ENCODE peak calls at places on chromosomes 1 and 21, in five cellular contexts. U is A549, F is right cardiac atrium, C is left lung, W is body of pancreas. I is an unnamed sample.

GRCh38 chr1:108141604-108142003 is 58.5 kb downstream of the SLC25A24 start:
- DNase-seq in F (no peak), C (no peak), U (no peak), W (no peak), I (no peak)

GRCh38 chr1:160544647-160545046 is 21.6 kb upstream of the SLAMF6 start:
- DNase-seq in W (no peak), U (peak; percentile 28), C (no peak), F (no peak), I (no peak)

GRCh38 chr1:12591267-12591938 is 26.6 kb downstream of the DHRS3 start:
- DNase-seq in U (no peak), C (no peak), F (peak; percentile 69), W (no peak), I (peak; percentile 70)

GRCh38 chr21:43654806-43655489 is 4.3 kb downstream of the HSF2BP start:
- DNase-seq in U (no peak), F (no peak), W (no peak), C (no peak), I (no peak)

GRCh38 chr1:151059342-151060240 is at the start of gene CDC42SE1:
- DNase-seq in F (peak; percentile 89), C (peak; percentile 88), W (peak; percentile 79), U (peak; percentile 88), I (peak; percentile 84)

GRCh38 chr21:18164933-18165332 is 79.7 kb upstream of the CHODL start:
- DNase-seq in C (no peak), F (no peak), U (no peak), W (no peak), I (no peak)

GRCh38 chr1:37085393-37085792 is 51.1 kb upstream of the GRIK3 start:
- DNase-seq in U (peak; percentile 3), F (no peak), W (no peak), C (no peak), I (no peak)

GRCh38 chr1:1435094-1435903 is at the start of gene VWA1:
- DNase-seq in C (peak; percentile 69), W (peak; percentile 67), U (peak; percentile 48), F (peak; percentile 82), I (peak; percentile 83)

GRCh38 chr1:53478186-53478585 is 19.0 kb downstream of the DMRTB1 start:
- DNase-seq in F (no peak), C (no peak), U (no peak), W (no peak), I (no peak)

GRCh38 chr1:200038987-200039848 is 11.7 kb downstream of the NR5A2 start:
- DNase-seq in U (peak; percentile 41), F (no peak), W (peak; percentile 69), C (no peak), I (no peak)

GRCh38 chr1:206427296-206427695 is 43.0 kb upstream of the IKBKE start:
- DNase-seq in W (no peak), F (no peak), C (no peak), U (no peak), I (no peak)

GRCh38 chr1:150544204-150544603 is 5.0 kb upstream of the ADAMTSL4 start:
- DNase-seq in W (no peak), C (no peak), F (no peak), U (no peak), I (no peak)

GRCh38 chr1:156689960-156690672 is 12.9 kb upstream of the NES start:
- DNase-seq in F (no peak), U (no peak), C (no peak), W (no peak), I (no peak)

GRCh38 chr1:206794294-206794908 is 22.1 kb upstream of the IL10 start:
- DNase-seq in F (no peak), C (no peak), W (no peak), U (no peak), I (no peak)

GRCh38 chr1:20108724-20109123 is 10.6 kb downstream of the PLA2G2D start:
- DNase-seq in F (no peak), W (no peak), C (no peak), U (no peak), I (no peak)

GRCh38 chr1:207298666-207299065 is 22.8 kb upstream of the CD55 start:
- DNase-seq in U (no peak), C (no peak), W (no peak), F (no peak), I (no peak)

GRCh38 chr1:247111259-247111635 is 7.1 kb upstream of the ZNF669 start:
- DNase-seq in C (no peak), W (no peak), U (no peak), F (no peak), I (peak; percentile 39)

GRCh38 chr1:147210987-147211386 is 14.2 kb downstream of the FMO5 start:
- DNase-seq in C (no peak), W (no peak), U (no peak), F (no peak), I (no peak)

GRCh38 chr1:192544983-192545393 is 30.6 kb upstream of the RGS1 start:
- DNase-seq in C (no peak), W (no peak), F (no peak), U (no peak), I (no peak)

GRCh38 chr21:34989337-34990151 is 59.6 kb downstream of the RUNX1 start:
- DNase-seq in F (no peak), C (no peak), U (no peak), W (no peak), I (no peak)

GRCh38 chr1:181541947-181542346 is 58.6 kb downstream of the CACNA1E start:
- DNase-seq in U (no peak), F (no peak), C (peak; percentile 35), W (no peak), I (peak; percentile 13)

GRCh38 chr1:221772107-221772506 is 30.2 kb upstream of the DUSP10 start:
- DNase-seq in F (no peak), C (no peak), W (no peak), U (no peak), I (no peak)

GRCh38 chr1:108862698-108863477 is 6.0 kb upstream of the AKNAD1 start:
- DNase-seq in C (no peak), U (no peak), W (no peak), F (no peak), I (no peak)

GRCh38 chr1:224302947-224303346 is 27.0 kb downstream of the NVL start:
- DNase-seq in U (no peak), C (no peak), F (no peak), W (no peak), I (no peak)

GRCh38 chr1:31335007-31335406 is 37.9 kb downstream of the FABP3 start:
- DNase-seq in F (no peak), U (peak; percentile 45), W (no peak), C (no peak), I (no peak)

GRCh38 chr1:160607051-160608032 is 28.0 kb upstream of the CD84 start:
- DNase-seq in W (peak; percentile 60), F (no peak), U (peak; percentile 83), C (no peak), I (no peak)

GRCh38 chr1:10935241-10935640 is 77.2 kb upstream of the TARDBP start:
- DNase-seq in W (no peak), U (no peak), C (no peak), F (no peak), I (no peak)

GRCh38 chr1:23960291-23960718 is 677 bp downstream of the PNRC2 start:
- DNase-seq in F (no peak), U (no peak), C (no peak), W (no peak), I (no peak)

GRCh38 chr1:23958810-23959460 is 693 bp upstream of the PNRC2 start:
- DNase-seq in C (peak; percentile 95), F (peak; percentile 85), U (peak; percentile 86), W (peak; percentile 71), I (peak; percentile 73)

GRCh38 chr1:23953020-23953419 is 6.6 kb upstream of the PNRC2 start:
- DNase-seq in F (no peak), C (no peak), U (no peak), W (no peak), I (no peak)

GRCh38 chr1:23959461-23960290 is at the start of gene PNRC2:
- DNase-seq in U (peak; percentile 94), C (peak; percentile 98), W (peak; percentile 96), F (peak; percentile 96), I (peak; percentile 96)

GRCh38 chr1:23957096-23957495 is 2.5 kb upstream of the PNRC2 start:
- DNase-seq in W (peak; percentile 73), C (peak; percentile 68), U (no peak), F (no peak), I (peak; percentile 29)
- H3K4me1 ChIP-seq in W (peaks cover 59% of the 10 kb centered on the region), C (peaks cover 11% of the 10 kb centered on the region), U (peaks cover 44% of the 10 kb centered on the region), F (peaks cover 2% of the 10 kb centered on the region), I (peaks cover 14% of the 10 kb centered on the region)

DNA sequence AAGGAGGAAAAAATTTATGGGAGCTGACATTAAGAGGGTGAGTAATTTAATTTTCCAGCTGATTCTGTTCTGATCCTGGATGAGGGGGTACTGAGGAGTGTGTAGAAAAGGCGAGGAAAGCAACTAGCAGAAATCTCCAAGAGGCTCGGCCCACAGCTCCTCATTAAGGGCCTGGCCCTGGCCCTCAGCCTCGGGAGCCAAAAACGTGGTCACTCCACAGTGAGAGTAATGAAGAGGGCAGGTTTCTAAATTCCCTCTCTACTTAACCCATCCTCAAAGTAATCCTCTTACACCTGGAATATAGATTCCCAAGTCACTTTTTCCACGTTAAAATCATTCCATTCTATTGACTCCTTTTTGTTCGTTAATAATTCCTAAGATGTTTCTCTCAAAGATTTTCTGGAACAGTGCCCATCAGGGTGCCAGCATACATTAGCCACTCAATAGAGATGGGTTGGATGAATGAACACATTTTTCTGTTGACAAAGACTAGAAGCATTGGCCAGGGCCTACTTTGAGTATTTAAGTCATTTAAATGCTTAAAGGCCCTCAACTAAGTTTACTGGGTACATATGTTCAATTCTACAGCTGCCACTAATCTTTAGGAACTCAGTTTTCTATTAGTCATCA is 1.1 kb upstream of the COL11A1 start:
- DNase-seq in C (no peak), F (no peak), U (no peak), W (no peak), I (no peak)
- H3K27ac ChIP-seq in C (no peak overlapping the region), F (no peak overlapping the region), U (peak overlapping the region; percentile 61), W (no peak overlapping the region), I (no peak overlapping the region)

GRCh38 chr1:14521602-14522001 is 76.9 kb upstream of the KAZN start:
- DNase-seq in U (no peak), C (no peak), F (no peak), W (no peak), I (no peak)

GRCh38 chr1:14522331-14523241 is 75.9 kb upstream of the KAZN start:
- DNase-seq in U (peak; percentile 11), F (peak; percentile 52), C (peak; percentile 50), W (peak; percentile 13), I (peak; percentile 6)

GRCh38 chr1:14517813-14518180 is 80.7 kb upstream of the KAZN start:
- DNase-seq in C (no peak), W (no peak), F (no peak), U (no peak), I (no peak)

GRCh38 chr1:14520514-14521163 is 77.8 kb upstream of the KAZN start:
- DNase-seq in F (no peak), U (no peak), C (no peak), W (no peak), I (no peak)

DNA sequence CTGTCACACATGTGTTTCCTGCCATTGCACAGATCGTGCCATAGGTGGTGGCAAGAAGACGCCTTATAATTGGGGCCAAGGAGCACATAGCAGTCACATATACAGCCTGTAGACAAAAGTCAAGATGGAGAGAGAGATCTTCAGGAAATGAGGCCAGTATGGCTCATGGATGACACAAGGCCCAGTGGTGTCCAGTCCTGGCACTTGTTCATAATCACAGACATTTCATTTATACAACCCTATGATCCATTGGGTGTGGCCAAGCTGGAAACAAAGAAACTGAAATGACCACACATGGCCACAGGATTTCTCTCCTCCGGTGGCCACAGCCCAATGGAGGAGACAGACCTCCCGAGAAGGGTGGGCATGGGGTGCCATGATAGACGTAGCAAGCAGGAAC is 78.5 kb upstream of the KAZN start:
- DNase-seq in W (no peak), F (no peak), U (no peak), C (no peak), I (no peak)
- H3K4me1 ChIP-seq in W (no peaks in the 10 kb centered on the region), F (peaks cover 2% of the 10 kb centered on the region), U (no peaks in the 10 kb centered on the region), C (no peaks in the 10 kb centered on the region), I (no peaks in the 10 kb centered on the region)

GRCh38 chr1:17436380-17437174 is 2.9 kb downstream of the RCC2 start:
- DNase-seq in F (no peak), W (no peak), U (no peak), C (no peak), I (no peak)
- H3K27ac ChIP-seq in F (peak overlapping the region; percentile 70), W (no peak overlapping the region), U (peak overlapping the region; percentile 97), C (no peak overlapping the region), I (peak overlapping the region; percentile 75)

I was measured in heart right ventricle.